ENCODE peak calls at places on chromosomes 13 and 19, in four cellular contexts. One of them, this sample, is unnamed.

GRCh38 chr13:40388617-40389016 is 277.8 kb downstream of the FOXO1 start:
- DNase-seq in ovary: no peak
- DNase-seq in CD4-positive, CD25-positive, alpha-beta regulatory T cell: peak; percentile 61
- DNase-seq in heart right ventricle: no peak
- DNase-seq in this sample: peak; percentile 75

GRCh38 chr13:50599046-50599445 is 244.4 kb downstream of the DLEU7 start:
- DNase-seq in CD4-positive, CD25-positive, alpha-beta regulatory T cell: no peak
- DNase-seq in heart right ventricle: no peak
- DNase-seq in ovary: no peak
- DNase-seq in this sample: no peak

GRCh38 chr13:87754097-87754496 is 82.9 kb downstream of the SLITRK5 start:
- DNase-seq in CD4-positive, CD25-positive, alpha-beta regulatory T cell: no peak
- DNase-seq in heart right ventricle: no peak
- DNase-seq in ovary: no peak
- DNase-seq in this sample: no peak

GRCh38 chr13:113445791-113446487 is 7.3 kb downstream of the ADPRHL1 start:
- DNase-seq in heart right ventricle: no peak
- DNase-seq in ovary: no peak
- DNase-seq in CD4-positive, CD25-positive, alpha-beta regulatory T cell: no peak
- DNase-seq in this sample: no peak

GRCh38 chr13:102309110-102309509 is 92.7 kb downstream of the FGF14 start:
- DNase-seq in heart right ventricle: no peak
- DNase-seq in CD4-positive, CD25-positive, alpha-beta regulatory T cell: no peak
- DNase-seq in ovary: no peak
- DNase-seq in this sample: no peak

GRCh38 chr13:20387441-20387971 is 138.2 kb downstream of the CRYL1 start:
- DNase-seq in ovary: no peak
- DNase-seq in heart right ventricle: no peak
- DNase-seq in CD4-positive, CD25-positive, alpha-beta regulatory T cell: no peak
- DNase-seq in this sample: no peak

GRCh38 chr13:91863699-91864098 is 465.3 kb downstream of the GPC5 start:
- DNase-seq in heart right ventricle: no peak
- DNase-seq in ovary: no peak
- DNase-seq in CD4-positive, CD25-positive, alpha-beta regulatory T cell: no peak
- DNase-seq in this sample: no peak

GRCh38 chr13:34391071-34391470 is 551.0 kb upstream of the NBEA start:
- DNase-seq in heart right ventricle: no peak
- DNase-seq in ovary: no peak
- DNase-seq in CD4-positive, CD25-positive, alpha-beta regulatory T cell: no peak
- DNase-seq in this sample: no peak

GRCh38 chr19:45141203-45141900 is 19.4 kb downstream of the NKPD1 start:
- DNase-seq in heart right ventricle: no peak
- DNase-seq in CD4-positive, CD25-positive, alpha-beta regulatory T cell: no peak
- DNase-seq in ovary: no peak
- DNase-seq in this sample: no peak

GRCh38 chr13:41533676-41534075 is 76.3 kb downstream of the RGCC start:
- DNase-seq in heart right ventricle: no peak
- DNase-seq in ovary: no peak
- DNase-seq in CD4-positive, CD25-positive, alpha-beta regulatory T cell: no peak
- DNase-seq in this sample: no peak

GRCh38 chr19:18855647-18856384 is 24.1 kb downstream of the UPF1 start:
- DNase-seq in heart right ventricle: no peak
- DNase-seq in CD4-positive, CD25-positive, alpha-beta regulatory T cell: no peak
- DNase-seq in ovary: no peak
- DNase-seq in this sample: no peak

GRCh38 chr19:46493236-46494114 is 2.2 kb downstream of the PNMA8B start:
- DNase-seq in ovary: peak; percentile 57
- DNase-seq in CD4-positive, CD25-positive, alpha-beta regulatory T cell: no peak
- DNase-seq in heart right ventricle: peak; percentile 55
- DNase-seq in this sample: peak; percentile 55

GRCh38 chr13:46168341-46168740 is 13.6 kb downstream of the LCP1 start:
- DNase-seq in ovary: peak; percentile 24
- DNase-seq in heart right ventricle: no peak
- DNase-seq in CD4-positive, CD25-positive, alpha-beta regulatory T cell: peak; percentile 45
- DNase-seq in this sample: peak; percentile 61

GRCh38 chr13:69904784-69905183 is 202.8 kb upstream of the ATXN8OS start:
- DNase-seq in CD4-positive, CD25-positive, alpha-beta regulatory T cell: no peak
- DNase-seq in heart right ventricle: no peak
- DNase-seq in ovary: no peak
- DNase-seq in this sample: no peak

GRCh38 chr19:41334793-41335192 is 18.9 kb downstream of the TGFB1 start:
- DNase-seq in ovary: no peak
- DNase-seq in heart right ventricle: no peak
- DNase-seq in CD4-positive, CD25-positive, alpha-beta regulatory T cell: no peak
- DNase-seq in this sample: no peak

GRCh38 chr19:35206379-35206778 is 22.2 kb downstream of the FAM187B start:
- DNase-seq in heart right ventricle: no peak
- DNase-seq in ovary: no peak
- DNase-seq in CD4-positive, CD25-positive, alpha-beta regulatory T cell: peak; percentile 62
- DNase-seq in this sample: no peak

GRCh38 chr13:24356837-24357236 is 47.5 kb downstream of the C1QTNF9 start:
- DNase-seq in heart right ventricle: no peak
- DNase-seq in ovary: no peak
- DNase-seq in CD4-positive, CD25-positive, alpha-beta regulatory T cell: no peak
- DNase-seq in this sample: no peak

GRCh38 chr13:40167327-40167726 is 499.1 kb downstream of the FOXO1 start:
- DNase-seq in ovary: no peak
- DNase-seq in CD4-positive, CD25-positive, alpha-beta regulatory T cell: no peak
- DNase-seq in heart right ventricle: no peak
- DNase-seq in this sample: no peak

GRCh38 chr19:41175825-41176734 is 16.9 kb upstream of the CYP2S1 start:
- DNase-seq in ovary: no peak
- DNase-seq in heart right ventricle: no peak
- DNase-seq in CD4-positive, CD25-positive, alpha-beta regulatory T cell: no peak
- DNase-seq in this sample: peak; percentile 50

GRCh38 chr19:18912933-18913332 is 6.3 kb downstream of the COPE start:
- DNase-seq in CD4-positive, CD25-positive, alpha-beta regulatory T cell: no peak
- DNase-seq in heart right ventricle: no peak
- DNase-seq in ovary: no peak
- DNase-seq in this sample: no peak

GRCh38 chr13:49791214-49791752 is 1.2 kb downstream of the KPNA3 start:
- DNase-seq in ovary: no peak
- DNase-seq in heart right ventricle: no peak
- DNase-seq in CD4-positive, CD25-positive, alpha-beta regulatory T cell: no peak
- DNase-seq in this sample: no peak

GRCh38 chr13:99055286-99056073 is 77.6 kb upstream of the DOCK9 start:
- DNase-seq in CD4-positive, CD25-positive, alpha-beta regulatory T cell: no peak
- DNase-seq in ovary: no peak
- DNase-seq in heart right ventricle: no peak
- DNase-seq in this sample: no peak

GRCh38 chr19:18202759-18203407 is 959 bp downstream of the RAB3A start:
- DNase-seq in ovary: peak; percentile 64
- DNase-seq in CD4-positive, CD25-positive, alpha-beta regulatory T cell: no peak
- DNase-seq in heart right ventricle: peak; percentile 42
- DNase-seq in this sample: no peak

GRCh38 chr19:1027020-1027952 is 878 bp downstream of the CNN2 start:
- DNase-seq in CD4-positive, CD25-positive, alpha-beta regulatory T cell: no peak
- DNase-seq in ovary: no peak
- DNase-seq in heart right ventricle: peak; percentile 22
- DNase-seq in this sample: peak; percentile 40

GRCh38 chr19:2491130-2491801 is 15.3 kb downstream of the GADD45B start:
- DNase-seq in CD4-positive, CD25-positive, alpha-beta regulatory T cell: no peak
- DNase-seq in heart right ventricle: no peak
- DNase-seq in ovary: no peak
- DNase-seq in this sample: no peak

GRCh38 chr19:16654621-16655020 is 5.3 kb downstream of the SMIM7 start:
- DNase-seq in heart right ventricle: no peak
- DNase-seq in ovary: no peak
- DNase-seq in CD4-positive, CD25-positive, alpha-beta regulatory T cell: no peak
- DNase-seq in this sample: no peak

GRCh38 chr13:90068658-90069057 is 1278.8 kb upstream of the MIR17HG start:
- DNase-seq in CD4-positive, CD25-positive, alpha-beta regulatory T cell: no peak
- DNase-seq in heart right ventricle: no peak
- DNase-seq in ovary: no peak
- DNase-seq in this sample: no peak

GRCh38 chr19:50624949-50625600 is 14.6 kb downstream of the SYT3 start:
- DNase-seq in heart right ventricle: no peak
- DNase-seq in ovary: no peak
- DNase-seq in CD4-positive, CD25-positive, alpha-beta regulatory T cell: no peak
- DNase-seq in this sample: no peak

GRCh38 chr19:47430041-47430802 is 10.9 kb upstream of the MEIS3 start:
- DNase-seq in heart right ventricle: no peak
- DNase-seq in ovary: no peak
- DNase-seq in CD4-positive, CD25-positive, alpha-beta regulatory T cell: no peak
- DNase-seq in this sample: peak; percentile 25

GRCh38 chr19:47032171-47032811 is 12.7 kb downstream of the NPAS1 start:
- DNase-seq in ovary: no peak
- DNase-seq in CD4-positive, CD25-positive, alpha-beta regulatory T cell: peak; percentile 53
- DNase-seq in heart right ventricle: peak; percentile 48
- DNase-seq in this sample: peak; percentile 42

GRCh38 chr19:45864629-45865082 is 530 bp downstream of the FOXA3 start:
- DNase-seq in CD4-positive, CD25-positive, alpha-beta regulatory T cell: no peak
- DNase-seq in heart right ventricle: no peak
- DNase-seq in ovary: no peak
- DNase-seq in this sample: no peak

GRCh38 chr19:47377208-47377701 is 28.1 kb downstream of the DHX34 start:
- DNase-seq in heart right ventricle: peak; percentile 80
- DNase-seq in CD4-positive, CD25-positive, alpha-beta regulatory T cell: no peak
- DNase-seq in ovary: no peak
- DNase-seq in this sample: no peak

GRCh38 chr13:48653074-48654054 is at the start of gene CYSLTR2:
- DNase-seq in heart right ventricle: no peak
- DNase-seq in ovary: no peak
- DNase-seq in CD4-positive, CD25-positive, alpha-beta regulatory T cell: peak; percentile 9
- DNase-seq in this sample: peak; percentile 81

GRCh38 chr19:18020212-18021067 is 12.5 kb downstream of the ARRDC2 start:
- DNase-seq in heart right ventricle: peak; percentile 95
- DNase-seq in ovary: peak; percentile 58
- DNase-seq in CD4-positive, CD25-positive, alpha-beta regulatory T cell: no peak
- DNase-seq in this sample: no peak

GRCh38 chr19:16814526-16815100 is 14.6 kb upstream of the SIN3B start:
- DNase-seq in CD4-positive, CD25-positive, alpha-beta regulatory T cell: no peak
- DNase-seq in heart right ventricle: no peak
- DNase-seq in ovary: no peak
- DNase-seq in this sample: no peak

GRCh38 chr13:36030670-36031331 is 100.4 kb downstream of the DCLK1 start:
- DNase-seq in ovary: peak; percentile 27
- DNase-seq in heart right ventricle: no peak
- DNase-seq in CD4-positive, CD25-positive, alpha-beta regulatory T cell: no peak
- DNase-seq in this sample: no peak

GRCh38 chr19:30447276-30447870 is 75.2 kb downstream of the ZNF536 start:
- DNase-seq in CD4-positive, CD25-positive, alpha-beta regulatory T cell: no peak
- DNase-seq in heart right ventricle: no peak
- DNase-seq in ovary: no peak
- DNase-seq in this sample: no peak

GRCh38 chr13:23330356-23330755 is 103.1 kb downstream of the SACS start:
- DNase-seq in ovary: no peak
- DNase-seq in heart right ventricle: no peak
- DNase-seq in CD4-positive, CD25-positive, alpha-beta regulatory T cell: no peak
- DNase-seq in this sample: no peak

GRCh38 chr13:101416181-101417042 is at the start of gene NALCN:
- DNase-seq in ovary: no peak
- DNase-seq in heart right ventricle: peak; percentile 39
- DNase-seq in CD4-positive, CD25-positive, alpha-beta regulatory T cell: no peak
- DNase-seq in this sample: no peak

GRCh38 chr19:5287066-5287465 is 53.5 kb downstream of the PTPRS start:
- DNase-seq in heart right ventricle: no peak
- DNase-seq in CD4-positive, CD25-positive, alpha-beta regulatory T cell: no peak
- DNase-seq in ovary: no peak
- DNase-seq in this sample: no peak
- H3K27ac ChIP-seq in heart right ventricle: no peak overlapping the region
- H3K27ac ChIP-seq in CD4-positive, CD25-positive, alpha-beta regulatory T cell: no peak overlapping the region
- H3K27ac ChIP-seq in ovary: no peak overlapping the region
- H3K27ac ChIP-seq in this sample: no peak overlapping the region

DNA sequence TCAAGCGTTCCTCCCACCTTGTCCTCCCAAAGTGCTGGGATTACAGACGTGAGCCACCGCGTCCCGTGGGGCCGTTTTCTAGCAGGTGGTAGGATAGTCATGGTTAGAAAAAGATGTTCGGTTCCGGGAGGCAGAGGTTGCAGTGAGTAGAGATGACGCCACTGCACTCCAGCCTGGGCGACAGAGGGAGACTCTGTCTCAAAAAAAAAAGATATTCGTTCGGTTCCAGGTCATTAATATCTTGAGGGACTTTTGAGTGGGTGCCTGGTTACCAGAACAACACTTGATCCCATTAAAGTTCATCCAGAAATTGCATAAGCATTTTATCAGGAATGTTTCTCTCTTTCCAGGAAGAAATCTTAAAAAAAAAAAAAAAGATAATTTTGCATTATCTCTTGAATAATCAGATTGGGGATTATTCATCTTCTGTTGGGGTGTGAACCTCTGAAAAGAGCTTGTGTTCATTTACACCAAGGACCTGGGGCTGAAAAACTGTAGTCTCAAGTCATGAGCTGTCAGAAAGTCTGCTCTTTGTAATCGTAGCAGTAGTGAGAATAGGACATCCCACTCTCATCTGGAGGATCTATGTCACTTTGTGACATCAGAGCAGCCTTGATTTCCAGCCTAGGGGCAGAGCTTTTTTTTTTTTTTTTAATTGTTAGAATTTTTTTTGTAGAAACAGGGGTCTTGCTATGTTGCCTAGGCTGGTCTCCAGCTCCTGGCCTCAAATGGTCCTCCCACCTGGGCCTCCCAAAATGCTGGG is 1.0 kb upstream of the ETHE1 start:
- DNase-seq in ovary: peak; percentile 57
- DNase-seq in heart right ventricle: no peak
- DNase-seq in CD4-positive, CD25-positive, alpha-beta regulatory T cell: no peak
- DNase-seq in this sample: no peak
- H3K4me3 ChIP-seq in ovary: peak overlapping the region; percentile 87
- H3K4me3 ChIP-seq in heart right ventricle: peak overlapping the region; percentile 76
- H3K4me3 ChIP-seq in CD4-positive, CD25-positive, alpha-beta regulatory T cell: no peak overlapping the region
- H3K4me3 ChIP-seq in this sample: no peak overlapping the region

DNA sequence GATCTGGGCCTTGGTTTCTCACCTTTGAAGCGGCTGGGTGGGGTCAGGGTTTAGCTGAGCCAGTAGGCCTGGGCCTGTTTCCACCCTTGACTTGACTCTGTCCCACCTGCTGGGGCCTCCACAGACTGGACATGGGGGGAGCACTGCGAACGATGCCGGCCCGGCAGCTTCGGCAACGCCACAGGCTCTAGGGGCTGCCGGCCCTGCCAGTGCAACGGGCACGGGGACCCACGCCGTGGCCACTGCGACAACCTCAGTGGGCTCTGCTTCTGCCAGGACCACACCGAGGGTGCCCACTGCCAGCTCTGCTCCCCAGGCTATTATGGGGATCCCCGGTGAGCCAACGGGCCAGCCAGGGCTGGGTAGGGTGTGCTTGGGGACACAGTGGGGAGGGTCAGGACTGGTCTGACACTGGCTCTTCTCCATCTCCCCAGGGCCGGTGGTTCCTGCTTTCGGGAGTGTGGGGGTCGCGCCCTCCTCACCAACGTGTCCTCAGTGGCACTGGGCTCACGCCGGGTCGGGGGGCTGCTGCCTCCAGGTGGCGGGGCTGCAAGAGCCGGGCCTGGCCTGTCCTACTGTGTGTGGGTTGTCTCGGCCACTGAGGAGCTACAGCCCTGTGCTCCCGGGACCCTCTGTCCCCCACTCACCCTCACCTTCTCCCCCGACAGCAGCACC is 28.0 kb downstream of the MEGF8 start:
- DNase-seq in heart right ventricle: no peak
- DNase-seq in ovary: no peak
- DNase-seq in CD4-positive, CD25-positive, alpha-beta regulatory T cell: no peak
- DNase-seq in this sample: no peak
- H3K36me3 ChIP-seq in heart right ventricle: peaks cover 4% of the 10 kb centered on the region
- H3K36me3 ChIP-seq in ovary: no peaks in the 10 kb centered on the region
- H3K36me3 ChIP-seq in CD4-positive, CD25-positive, alpha-beta regulatory T cell: no peaks in the 10 kb centered on the region
- H3K36me3 ChIP-seq in this sample: peaks cover 19% of the 10 kb centered on the region

GRCh38 chr13:51645154-51645650 is 60.9 kb downstream of the WDFY2 start:
- DNase-seq in heart right ventricle: no peak
- DNase-seq in ovary: peak; percentile 40
- DNase-seq in CD4-positive, CD25-positive, alpha-beta regulatory T cell: peak; percentile 32
- DNase-seq in this sample: peak; percentile 75
- H3K27ac ChIP-seq in heart right ventricle: no peak overlapping the region
- H3K27ac ChIP-seq in ovary: no peak overlapping the region
- H3K27ac ChIP-seq in CD4-positive, CD25-positive, alpha-beta regulatory T cell: peak overlapping the region; percentile 93
- H3K27ac ChIP-seq in this sample: peak overlapping the region; percentile 61

This sample was measured in naive thymus-derived CD4-positive, alpha-beta T cell.